ENCODE peak calls at places on chromosomes 6 and 20, in eight cellular contexts. T is GM23248, N is OCI-LY7, A is neural progenitor cell, K is hepatocyte, R is GM23338, P is PC-3, F is SK-N-SH. H is an unnamed sample.

GRCh38 chr20:16574656-16575355 is 1.6 kb upstream of the KIF16B start:
- DNase-seq in A (peak; percentile 89), P (peak; percentile 91), K (peak; percentile 92), N (peak; percentile 86), R (peak; percentile 89), T (peak; percentile 79), F (peak; percentile 95), H (peak; percentile 92)

GRCh38 chr6:133259561-133259960 is 18.4 kb downstream of the EYA4 start:
- DNase-seq in F (no peak), K (no peak), A (no peak), P (peak; percentile 18), N (no peak), R (no peak), T (no peak), H (no peak)

GRCh38 chr20:25178563-25179438 is 16.7 kb upstream of the ENTPD6 start:
- DNase-seq in P (peak; percentile 99), N (peak; percentile 37), A (peak; percentile 71), T (peak; percentile 92), F (peak; percentile 65), K (peak; percentile 62), R (peak; percentile 75), H (peak; percentile 48)

GRCh38 chr6:81682238-81682795 is 70.2 kb downstream of the TENT5A start:
- DNase-seq in N (no peak), K (no peak), R (no peak), P (peak; percentile 6), A (no peak), F (no peak), T (no peak), H (no peak)

GRCh38 chr6:81816387-81816786 is 63.9 kb upstream of the TENT5A start:
- DNase-seq in P (no peak), A (no peak), K (no peak), F (no peak), T (no peak), N (no peak), R (no peak), H (no peak)

GRCh38 chr20:34824861-34825529 is 456 bp downstream of the NCOA6 start:
- DNase-seq in R (peak; percentile 88), A (peak; percentile 89), N (peak; percentile 83), F (peak; percentile 91), P (peak; percentile 35), K (peak; percentile 87), T (peak; percentile 85), H (peak; percentile 61)

GRCh38 chr20:59411191-59411988 is 111.0 kb downstream of the EDN3 start:
- DNase-seq in P (no peak), T (no peak), A (no peak), R (no peak), F (no peak), N (no peak), K (no peak), H (no peak)

GRCh38 chr6:1170793-1171192 is 141.1 kb upstream of the FOXQ1 start:
- DNase-seq in A (no peak), K (peak; percentile 58), T (no peak), N (no peak), F (no peak), P (no peak), R (no peak), H (no peak)

GRCh38 chr6:130598021-130598989 is 228.9 kb upstream of the SMLR1 start:
- DNase-seq in T (no peak), R (no peak), P (peak; percentile 55), A (no peak), N (no peak), K (no peak), F (no peak), H (no peak)

GRCh38 chr20:32902456-32903420 is 44.0 kb downstream of the EFCAB8 start:
- DNase-seq in A (peak; percentile 77), R (peak; percentile 72), F (peak; percentile 80), T (peak; percentile 80), K (peak; percentile 76), P (peak; percentile 68), N (peak; percentile 61), H (peak; percentile 64)

GRCh38 chr20:59145926-59146800 is 17.5 kb upstream of the ZNF831 start:
- DNase-seq in N (no peak), R (no peak), A (no peak), P (no peak), F (no peak), T (no peak), K (no peak), H (no peak)

GRCh38 chr20:60535211-60535610 is 577.0 kb downstream of the CDH26 start:
- DNase-seq in F (no peak), K (no peak), A (no peak), R (no peak), T (no peak), P (no peak), N (no peak), H (no peak)

GRCh38 chr6:136415351-136416005 is 125.8 kb upstream of the BCLAF1 start:
- DNase-seq in K (no peak), A (no peak), T (peak; percentile 20), P (no peak), F (no peak), N (no peak), R (no peak), H (no peak)

GRCh38 chr6:31794294-31794865 is 1.2 kb downstream of the VARS1 start:
- DNase-seq in F (no peak), N (peak; percentile 43), P (peak; percentile 35), R (peak; percentile 35), K (peak; percentile 42), A (peak; percentile 70), T (peak; percentile 74), H (peak; percentile 30)

GRCh38 chr6:127832381-127832780 is 68.5 kb downstream of the THEMIS start:
- DNase-seq in F (no peak), N (no peak), T (peak; percentile 8), R (no peak), K (no peak), P (no peak), A (no peak), H (no peak)

GRCh38 chr20:39289316-39289715 is 327.2 kb downstream of the DHX35 start:
- DNase-seq in N (peak; percentile 8), K (peak; percentile 26), F (no peak), T (no peak), R (peak; percentile 63), A (peak; percentile 46), P (no peak), H (peak; percentile 27)

GRCh38 chr20:434661-435419 is 26.7 kb downstream of the RBCK1 start:
- DNase-seq in N (no peak), A (no peak), T (no peak), F (no peak), K (no peak), R (no peak), P (no peak), H (no peak)

GRCh38 chr20:20529597-20529996 is 161.7 kb downstream of the INSM1 start:
- DNase-seq in A (no peak), F (no peak), N (no peak), K (no peak), T (no peak), R (no peak), P (no peak), H (no peak)

GRCh38 chr20:34546751-34547181 is 11.8 kb upstream of the MAP1LC3A start:
- DNase-seq in K (no peak), T (no peak), A (no peak), P (no peak), N (no peak), F (no peak), R (no peak), H (no peak)

GRCh38 chr6:85865665-85866372 is 223.1 kb upstream of the SYNCRIP start:
- DNase-seq in A (peak; percentile 24), K (peak; percentile 56), R (no peak), N (no peak), F (no peak), P (peak; percentile 89), T (peak; percentile 83), H (peak; percentile 31)

GRCh38 chr6:17813561-17813960 is 106.8 kb upstream of the NUP153 start:
- DNase-seq in T (no peak), P (no peak), F (no peak), R (no peak), A (no peak), N (no peak), K (no peak), H (no peak)

DNA sequence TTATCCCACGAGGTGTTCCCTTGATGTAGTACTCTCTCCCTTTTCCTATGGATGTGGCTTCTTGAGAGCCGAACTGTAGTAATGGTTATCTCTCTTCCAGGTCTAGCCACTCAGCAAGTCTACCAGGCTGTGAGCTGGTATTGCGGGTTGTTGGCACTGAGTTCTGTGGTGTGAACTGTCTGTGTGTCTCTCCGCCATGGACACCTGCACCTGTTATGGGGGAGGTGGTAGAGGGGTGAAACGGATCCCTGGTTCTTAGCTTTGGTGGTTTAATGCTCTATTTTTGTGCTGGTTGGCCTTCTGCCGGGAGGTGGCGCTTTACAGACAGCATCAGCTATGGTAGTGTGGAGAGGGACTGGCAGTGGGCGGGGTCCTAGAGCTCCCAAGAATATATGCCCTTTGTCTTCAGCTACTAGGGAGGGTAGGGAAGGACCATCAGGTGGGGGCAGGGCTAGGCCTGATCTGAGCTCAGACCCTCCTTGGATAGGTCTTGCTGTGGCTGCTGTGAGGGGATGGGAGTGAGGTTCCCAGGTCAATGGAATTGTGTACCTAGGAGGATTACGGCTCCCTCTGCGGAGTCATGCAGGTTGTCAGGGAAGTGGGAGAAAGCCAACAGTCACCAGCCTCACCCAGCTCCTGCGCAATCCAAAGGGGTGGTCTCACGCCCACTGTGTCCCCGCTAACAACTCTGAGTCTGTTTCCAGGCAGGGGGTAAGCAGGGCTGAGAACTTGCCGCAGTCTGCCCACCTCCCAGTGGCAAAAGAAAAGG is 154.2 kb downstream of the CCDC170 start:
- DNase-seq in P (peak; percentile 44), N (peak; percentile 25), F (no peak), R (peak; percentile 90), A (peak; percentile 75), K (peak; percentile 18), T (peak; percentile 33), H (no peak)
- TF ChIP-seq EZH2phosphoT487 in P (no peak), N (no peak), F (no peak), R (no peak), A (no peak), K (no peak), T (no peak), H (no peak)

DNA sequence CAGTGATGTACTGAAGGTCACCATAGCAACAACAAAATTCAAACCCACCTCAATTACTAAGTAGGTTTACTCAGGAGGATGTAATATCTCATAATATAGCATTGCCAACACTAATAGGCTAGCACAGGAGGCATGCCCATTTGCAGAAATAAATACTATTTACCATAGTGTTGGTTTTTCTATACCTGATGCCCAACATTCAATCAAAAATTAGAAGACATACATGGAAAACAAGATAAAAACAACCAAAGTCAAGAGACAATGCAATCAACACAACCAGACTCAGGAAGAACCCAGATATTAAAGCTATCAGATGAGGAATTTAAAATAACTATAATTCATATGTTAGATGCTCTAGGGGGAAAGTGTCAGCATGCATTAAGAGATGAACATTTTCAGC is 14.3 kb upstream of the TXNDC5 start:
- DNase-seq in F (no peak), P (no peak), K (no peak), T (no peak), R (no peak), N (no peak), A (no peak), H (no peak)
- TF ChIP-seq EZH2phosphoT487 in F (no peak), P (no peak), K (no peak), T (no peak), R (no peak), N (no peak), A (no peak), H (no peak)

GRCh38 chr6:4794140-4794707 is 18.0 kb downstream of the CDYL start:
- DNase-seq in P (no peak), A (peak; percentile 16), R (peak; percentile 62), K (peak; percentile 30), T (no peak), F (no peak), N (no peak), H (no peak)
- TF ChIP-seq EZH2phosphoT487 in P (no peak), A (no peak), R (no peak), K (no peak), T (no peak), F (no peak), N (no peak), H (no peak)

GRCh38 chr20:53916173-53916512 is 154.3 kb downstream of the BCAS1 start:
- DNase-seq in A (no peak), N (no peak), T (no peak), R (no peak), K (no peak), F (no peak), P (no peak), H (no peak)
- TF ChIP-seq EZH2phosphoT487 in A (no peak), N (no peak), T (no peak), R (no peak), K (no peak), F (no peak), P (no peak), H (no peak)

H was measured in MM.1S.